ENCODE peak calls at places on chromosome 12, in seven cellular contexts. H is A549, T is IMR-90, J is K562, I is HepG2, B is H1, E is GM12878. D is an unnamed sample.

GRCh38 chr12:49587174-49587908 is 18.1 kb downstream of the FAM186B start:
- DNase-seq in J (peak; percentile 22), I (no peak), H (peak; percentile 32), E (no peak), B (no peak), T (no peak), D (no peak)

GRCh38 chr12:113052326-113052725 is 4.2 kb upstream of the DTX1 start:
- DNase-seq in E (no peak), T (no peak), H (no peak), I (no peak), B (no peak), J (no peak), D (no peak)

GRCh38 chr12:25692115-25693035 is 139.3 kb upstream of the LMNTD1 start:
- DNase-seq in T (no peak), H (no peak), J (no peak), B (no peak), E (no peak), I (no peak), D (no peak)

GRCh38 chr12:19186722-19187661 is 57.5 kb downstream of the PLEKHA5 start:
- DNase-seq in J (peak; percentile 25), H (peak; percentile 30), T (peak; percentile 71), B (no peak), E (no peak), I (peak; percentile 45), D (peak; percentile 31)

GRCh38 chr12:62632521-62632920 is 165.9 kb downstream of the MON2 start:
- DNase-seq in H (no peak), J (no peak), E (no peak), B (no peak), I (peak; percentile 5), T (no peak), D (no peak)

GRCh38 chr12:89492883-89493282 is 31.7 kb downstream of the GALNT4 start:
- DNase-seq in T (no peak), B (no peak), E (no peak), I (peak; percentile 83), H (no peak), J (no peak), D (no peak)

GRCh38 chr12:92444763-92445162 is 258.0 kb upstream of the PLEKHG7 start:
- DNase-seq in T (no peak), E (no peak), H (no peak), B (no peak), I (no peak), J (no peak), D (no peak)

GRCh38 chr12:22410497-22410896 is 76.0 kb upstream of the ST8SIA1 start:
- DNase-seq in E (no peak), H (no peak), B (no peak), I (no peak), J (no peak), T (no peak), D (peak; percentile 3)

GRCh38 chr12:34398366-34398705 is 376.0 kb downstream of the ALG10 start:
- DNase-seq in J (peak; percentile 1), T (no peak), H (no peak), E (no peak), I (no peak), B (no peak), D (no peak)

GRCh38 chr12:19035552-19035951 is 94.0 kb upstream of the PLEKHA5 start:
- DNase-seq in B (no peak), I (no peak), J (no peak), T (peak; percentile 61), E (no peak), H (no peak), D (no peak)

GRCh38 chr12:88142610-88142991 is 494 bp downstream of the TMTC3 start:
- DNase-seq in B (no peak), E (no peak), H (no peak), J (peak; percentile 16), I (peak; percentile 2), T (no peak), D (no peak)

GRCh38 chr12:56326126-56326525 is 7.7 kb downstream of the PAN2 start:
- DNase-seq in T (no peak), I (no peak), H (no peak), B (no peak), E (no peak), J (no peak), D (no peak)

GRCh38 chr12:122022393-122023338 is 982 bp downstream of the BCL7A start:
- DNase-seq in H (peak; percentile 41), B (no peak), E (no peak), J (peak; percentile 69), I (no peak), T (no peak), D (no peak)

GRCh38 chr12:112303004-112303403 is 79.2 kb downstream of the HECTD4 start:
- DNase-seq in I (no peak), J (no peak), H (peak; percentile 67), B (no peak), E (peak; percentile 91), T (peak; percentile 95), D (no peak)

GRCh38 chr12:93847517-93848452 is 170.6 kb downstream of the CRADD start:
- DNase-seq in B (no peak), T (no peak), I (no peak), E (peak; percentile 82), J (no peak), H (no peak), D (no peak)

GRCh38 chr12:131131077-131131807 is 177.5 kb downstream of the ADGRD1 start:
- DNase-seq in H (no peak), E (no peak), J (no peak), T (no peak), B (no peak), I (no peak), D (no peak)

GRCh38 chr12:3755898-3756297 is 3.0 kb upstream of the CRACR2A start:
- DNase-seq in B (no peak), E (no peak), I (no peak), T (no peak), H (no peak), J (no peak), D (no peak)

GRCh38 chr12:25102402-25102801 is 92.6 kb downstream of the DNAI7 start:
- DNase-seq in I (no peak), H (no peak), T (no peak), E (no peak), B (no peak), J (no peak), D (no peak)

GRCh38 chr12:81759215-81759991 is at the start of gene PPFIA2:
- DNase-seq in I (no peak), E (no peak), H (no peak), J (no peak), T (peak; percentile 4), B (peak; percentile 29), D (no peak)

GRCh38 chr12:103169-103981 is 36.8 kb downstream of the IQSEC3 start:
- DNase-seq in J (peak; percentile 82), T (no peak), I (no peak), B (peak; percentile 61), H (peak; percentile 20), E (no peak), D (peak; percentile 44)

GRCh38 chr12:51941011-51941561 is 10.4 kb upstream of the ACVR1B start:
- DNase-seq in J (no peak), E (no peak), T (peak; percentile 77), H (no peak), B (no peak), I (no peak), D (no peak)

GRCh38 chr12:47206450-47206830 is 126.7 kb upstream of the AMIGO2 start:
- DNase-seq in H (no peak), T (no peak), E (no peak), B (no peak), I (no peak), J (no peak), D (no peak)

GRCh38 chr12:114777052-114777451 is 93.1 kb upstream of the TBX3 start:
- DNase-seq in B (no peak), H (no peak), T (peak; percentile 75), I (no peak), E (no peak), J (no peak), D (no peak)

GRCh38 chr12:99598785-99599184 is 48.8 kb upstream of the GARIN6 start:
- DNase-seq in B (no peak), E (no peak), I (no peak), J (no peak), T (no peak), H (no peak), D (no peak)

GRCh38 chr12:99596762-99597161 is 50.8 kb upstream of the GARIN6 start:
- DNase-seq in B (no peak), H (no peak), J (no peak), I (no peak), T (no peak), E (no peak), D (no peak)

GRCh38 chr12:99600388-99600787 is 47.2 kb upstream of the GARIN6 start:
- DNase-seq in E (peak; percentile 37), J (no peak), T (no peak), H (no peak), B (no peak), I (no peak), D (no peak)
- TF ChIP-seq CEBPB in E (no peak), J (no peak), T (no peak), H (no peak), B (no peak), I (no peak), D (no peak)

DNA sequence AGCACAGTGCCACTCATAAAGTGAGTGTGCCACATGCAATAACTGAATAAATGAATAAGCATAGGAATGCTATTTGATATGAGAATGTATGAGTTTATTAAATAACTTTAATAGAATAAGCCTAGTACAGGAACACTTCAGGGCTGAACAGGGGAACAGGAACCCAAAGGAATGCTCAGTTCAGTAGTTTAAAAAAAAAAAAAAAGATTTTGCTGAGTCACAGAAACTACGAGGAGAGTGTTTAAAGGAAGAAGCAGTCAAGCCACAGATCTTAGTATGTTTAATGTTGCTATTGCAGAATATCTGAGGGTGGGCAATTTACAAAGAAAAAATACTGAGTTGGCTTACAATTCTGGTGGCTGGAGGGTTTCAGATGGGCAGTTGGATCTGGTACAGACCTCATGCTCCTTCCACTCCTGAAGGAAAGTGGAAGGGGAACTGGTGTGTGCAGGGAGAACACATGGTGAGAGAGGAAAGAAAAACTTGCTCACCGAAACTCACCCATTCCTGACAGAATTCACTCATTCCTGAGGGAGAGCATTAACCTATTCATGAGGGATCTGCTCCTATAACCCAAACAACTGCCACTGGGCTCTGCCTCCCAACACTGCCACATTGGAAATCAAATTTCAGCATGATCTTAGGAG is 880.3 kb upstream of the MGAT4C start:
- DNase-seq in I (no peak), T (peak; percentile 60), B (no peak), H (no peak), E (no peak), J (no peak), D (no peak)
- TF ChIP-seq CEBPB in I (no peak), T (no peak), B (no peak), H (no peak), E (no peak), J (no peak), D (no peak)

GRCh38 chr12:42325776-42326465 is at the start of the genes PPHLN1 and ZCRB1:
- DNase-seq in J (peak; percentile 83), E (no peak), H (peak; percentile 76), B (peak; percentile 56), T (peak; percentile 71), I (peak; percentile 83), D (peak; percentile 51)
- TF ChIP-seq CEBPB in J (no peak), E (no peak), H (no peak), B (no peak), T (no peak), I (no peak), D (no peak)

DNA sequence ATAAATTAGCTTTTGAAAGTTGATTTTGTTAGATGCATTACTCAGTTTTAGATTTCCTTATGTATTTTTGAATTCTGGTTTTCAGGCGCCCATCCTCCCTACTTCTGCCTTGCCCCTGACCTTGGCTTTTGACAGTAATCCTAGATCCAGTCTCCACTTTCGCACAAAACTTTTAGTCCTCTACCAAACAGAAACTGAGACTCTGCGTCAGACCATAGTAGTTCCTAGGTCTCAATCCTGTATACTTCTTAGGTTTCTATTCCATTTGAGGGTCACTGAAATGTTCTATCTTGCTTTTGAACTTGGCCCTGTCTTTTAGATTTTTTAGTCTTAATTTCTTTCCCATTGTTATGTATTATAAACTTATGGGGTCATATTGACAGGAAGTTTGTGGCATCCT is 307.9 kb upstream of the GARIN6 start:
- DNase-seq in T (no peak), H (no peak), J (no peak), B (no peak), E (no peak), I (no peak), D (no peak)
- TF ChIP-seq CEBPB in T (no peak), H (no peak), J (no peak), B (no peak), E (no peak), I (no peak), D (no peak)

D was measured in HCT116.